ENCODE peak calls at places on chromosome 4, in four cellular contexts. H, I, R and P are unnamed samples.

GRCh38 chr4:36582214-36582613 is 300.8 kb downstream of the DTHD1 start:
- DNase-seq in H (no peak), I (no peak), R (no peak), P (no peak)

GRCh38 chr4:10589308-10589707 is 95.3 kb downstream of the CLNK start:
- DNase-seq in I (no peak), R (no peak), H (no peak), P (no peak)

GRCh38 chr4:128653514-128654420 is 155.7 kb upstream of the JADE1 start:
- DNase-seq in H (no peak), R (no peak), I (no peak), P (no peak)

GRCh38 chr4:177281544-177281943 is 28.1 kb upstream of the NEIL3 start:
- DNase-seq in I (no peak), R (no peak), H (no peak), P (no peak)

GRCh38 chr4:33837043-33837442 is 2407.3 kb downstream of the ARAP2 start:
- DNase-seq in R (no peak), I (no peak), H (no peak), P (no peak)

GRCh38 chr4:73814679-73815078 is 21.8 kb upstream of the CXCL6 start:
- DNase-seq in R (no peak), I (no peak), H (no peak), P (no peak)

GRCh38 chr4:2095236-2096072 is 36.3 kb downstream of the NAT8L start:
- DNase-seq in I (no peak), R (no peak), H (no peak), P (no peak)

GRCh38 chr4:29295280-29295679 is 1424.9 kb upstream of the PCDH7 start:
- DNase-seq in I (no peak), H (no peak), R (no peak), P (no peak)

GRCh38 chr4:142406051-142406549 is 440.0 kb downstream of the INPP4B start:
- DNase-seq in R (no peak), I (no peak), H (no peak), P (peak)

GRCh38 chr4:142815834-142816233 is 30.3 kb downstream of the INPP4B start:
- DNase-seq in I (no peak), H (no peak), R (no peak), P (no peak)

GRCh38 chr4:81217794-81218193 is 2.8 kb upstream of the PRKG2 start:
- DNase-seq in R (no peak), H (no peak), I (no peak), P (no peak)

GRCh38 chr4:2007804-2008670 is 737 bp downstream of the NELFA start:
- DNase-seq in R (no peak), I (peak), H (no peak), P (no peak)

GRCh38 chr4:102627831-102628523 is 126.8 kb downstream of the NFKB1 start:
- DNase-seq in R (no peak), I (peak), H (no peak), P (no peak)

GRCh38 chr4:151604238-151604637 is 156.6 kb downstream of the GATB start:
- DNase-seq in R (no peak), H (no peak), I (no peak), P (no peak)

GRCh38 chr4:3287972-3288570 is 4.8 kb upstream of the RGS12 start:
- DNase-seq in R (peak), I (no peak), H (no peak), P (no peak)

GRCh38 chr4:38621831-38622230 is 42.2 kb upstream of the KLF3 start:
- DNase-seq in R (peak), H (no peak), I (no peak), P (no peak)

GRCh38 chr4:150852237-150852636 is 162.8 kb downstream of the LRBA start:
- DNase-seq in I (no peak), H (no peak), R (no peak), P (no peak)

GRCh38 chr4:47824844-47825243 is 13.0 kb downstream of the CORIN start:
- DNase-seq in H (no peak), I (no peak), R (no peak), P (no peak)

GRCh38 chr4:78171482-78171881 is 114.4 kb downstream of the FRAS1 start:
- DNase-seq in I (peak), H (no peak), R (no peak), P (no peak)

GRCh38 chr4:55399581-55399980 is 3.8 kb downstream of the TMEM165 start:
- DNase-seq in R (no peak), I (no peak), H (no peak), P (no peak)

GRCh38 chr4:6349896-6350295 is 80.2 kb downstream of the WFS1 start:
- DNase-seq in R (no peak), H (no peak), I (no peak), P (no peak)

GRCh38 chr4:105544517-105544916 is 7.9 kb upstream of the ARHGEF38 start:
- DNase-seq in H (no peak), R (no peak), I (no peak), P (no peak)

GRCh38 chr4:131441004-131441688 is 1707.9 kb upstream of the PCDH10 start:
- DNase-seq in I (no peak), R (no peak), H (no peak), P (no peak)

GRCh38 chr4:27974339-27974738 is 1113.7 kb downstream of the STIM2 start:
- DNase-seq in H (no peak), I (no peak), R (no peak), P (no peak)

GRCh38 chr4:54660591-54660990 is 2.8 kb downstream of the KIT start:
- DNase-seq in I (no peak), H (no peak), R (no peak), P (no peak)

GRCh38 chr4:6562931-6563901 is 11.8 kb upstream of the MAN2B2 start:
- DNase-seq in R (peak), I (peak), H (no peak), P (no peak)

GRCh38 chr4:96162631-96163030 is 322.7 kb downstream of the PDHA2 start:
- DNase-seq in R (no peak), H (no peak), I (no peak), P (no peak)

GRCh38 chr4:177275999-177276398 is 33.7 kb upstream of the NEIL3 start:
- DNase-seq in H (no peak), R (no peak), I (no peak), P (no peak)

GRCh38 chr4:150746156-150746555 is 164.2 kb downstream of the MAB21L2 start:
- DNase-seq in R (no peak), I (no peak), H (no peak), P (no peak)

GRCh38 chr4:8230891-8231290 is 31.8 kb downstream of the SH3TC1 start:
- DNase-seq in I (no peak), R (no peak), H (no peak), P (no peak)
- TF ChIP-seq CBX5 in I (no peak), R (no peak), H (no peak), P (no peak)

GRCh38 chr4:138241281-138242075 is 671 bp downstream of the SLC7A11 start:
- DNase-seq in R (no peak), I (peak), H (no peak), P (no peak)
- TF ChIP-seq CBX5 in R (no peak), I (peak), H (peak), P (no peak)

GRCh38 chr4:101184668-101185067 is 162.7 kb downstream of the PPP3CA start:
- DNase-seq in I (no peak), H (no peak), R (no peak), P (no peak)

GRCh38 chr4:101187837-101188236 is 159.5 kb downstream of the PPP3CA start:
- DNase-seq in H (no peak), I (no peak), R (no peak), P (no peak)

GRCh38 chr4:101188906-101189305 is 158.4 kb downstream of the PPP3CA start:
- DNase-seq in H (no peak), R (no peak), I (no peak), P (no peak)

GRCh38 chr4:101183658-101184373 is 163.5 kb downstream of the PPP3CA start:
- DNase-seq in R (no peak), I (no peak), H (no peak), P (no peak)

DNA sequence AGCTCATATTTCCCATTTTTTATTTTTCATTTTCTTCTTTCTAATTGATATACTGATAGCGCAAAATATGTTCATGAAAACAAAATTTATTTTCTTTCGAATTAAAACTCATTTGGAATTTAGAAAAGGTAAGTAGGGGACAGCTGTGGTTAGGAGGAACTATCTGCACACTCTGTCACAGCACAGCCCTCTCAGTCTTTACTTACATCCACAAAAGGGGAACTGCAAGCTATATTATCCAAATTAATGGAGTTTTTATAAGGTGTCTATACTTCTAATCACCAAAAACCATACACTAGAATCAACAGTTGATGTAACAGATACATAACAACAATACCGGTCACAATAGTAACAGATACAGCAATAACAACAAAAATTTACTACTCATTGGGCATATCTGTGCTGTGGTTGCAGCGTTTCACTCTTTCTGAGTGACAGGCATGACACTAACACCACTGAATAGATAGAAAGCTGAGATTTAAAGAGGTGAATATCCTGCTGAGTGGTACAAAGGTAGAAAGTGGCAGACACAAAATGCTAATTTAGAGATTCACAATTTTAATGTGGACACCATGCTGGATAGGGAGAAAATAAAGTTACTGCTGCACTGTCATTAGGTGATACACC is 160.7 kb downstream of the PPP3CA start:
- DNase-seq in I (no peak), R (no peak), H (no peak), P (no peak)
- TF ChIP-seq CBX5 in I (no peak), R (no peak), H (no peak), P (no peak)

GRCh38 chr4:16197842-16198241 is 28.4 kb downstream of the TAPT1 start:
- DNase-seq in R (no peak), H (no peak), I (no peak), P (no peak)

GRCh38 chr4:16198271-16198670 is 28.0 kb downstream of the TAPT1 start:
- DNase-seq in I (no peak), H (no peak), R (no peak), P (no peak)

GRCh38 chr4:16199132-16199531 is 27.1 kb downstream of the TAPT1 start:
- DNase-seq in I (no peak), R (no peak), H (peak), P (no peak)

GRCh38 chr4:16195209-16195608 is 31.1 kb downstream of the TAPT1 start:
- DNase-seq in I (no peak), H (no peak), R (no peak), P (no peak)

DNA sequence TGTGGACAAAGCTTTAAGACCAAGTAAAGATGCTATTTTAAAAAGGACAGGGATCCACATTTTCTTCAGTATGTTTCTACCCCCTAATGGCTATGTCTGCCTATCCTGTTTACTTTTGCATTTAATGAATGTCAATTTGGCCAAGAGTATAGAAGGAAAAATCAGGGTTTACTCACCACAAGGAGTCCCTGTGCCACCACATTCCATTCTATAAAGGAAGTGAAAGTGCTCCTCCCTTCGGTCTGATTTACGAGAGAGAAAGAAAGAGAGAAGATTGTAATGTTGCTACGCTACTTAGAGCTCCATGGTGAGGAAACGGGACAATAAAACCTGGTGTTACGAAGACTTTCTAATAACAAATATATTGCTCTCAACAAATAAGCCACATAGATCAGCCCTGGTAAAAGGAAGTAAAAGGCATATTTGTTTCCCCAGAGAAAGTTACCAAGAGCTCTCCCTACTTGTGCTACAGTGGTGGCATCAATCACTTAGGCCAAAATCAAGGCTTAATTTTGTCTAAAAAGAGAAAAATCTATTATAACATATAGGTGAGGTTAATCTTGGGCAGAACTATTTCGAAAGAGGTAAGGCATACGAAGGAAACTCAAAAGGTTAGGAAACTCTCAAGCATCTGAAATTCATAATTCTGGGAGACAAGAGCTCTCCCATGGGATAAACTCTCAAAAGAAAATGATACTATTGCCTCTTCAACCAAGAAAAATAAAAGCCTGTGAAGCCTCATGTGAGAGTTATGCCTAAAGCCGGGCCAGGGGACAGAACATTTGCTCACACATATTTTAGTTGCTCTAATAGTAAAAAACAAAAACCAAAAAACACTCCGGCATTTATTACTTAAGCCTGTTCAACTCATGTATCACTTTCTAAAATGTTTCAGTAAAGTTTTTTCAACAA is 29.5 kb downstream of the TAPT1 start:
- DNase-seq in R (no peak), H (peak), I (no peak), P (peak)
- TF ChIP-seq CBX5 in R (no peak), H (no peak), I (no peak), P (no peak)

DNA sequence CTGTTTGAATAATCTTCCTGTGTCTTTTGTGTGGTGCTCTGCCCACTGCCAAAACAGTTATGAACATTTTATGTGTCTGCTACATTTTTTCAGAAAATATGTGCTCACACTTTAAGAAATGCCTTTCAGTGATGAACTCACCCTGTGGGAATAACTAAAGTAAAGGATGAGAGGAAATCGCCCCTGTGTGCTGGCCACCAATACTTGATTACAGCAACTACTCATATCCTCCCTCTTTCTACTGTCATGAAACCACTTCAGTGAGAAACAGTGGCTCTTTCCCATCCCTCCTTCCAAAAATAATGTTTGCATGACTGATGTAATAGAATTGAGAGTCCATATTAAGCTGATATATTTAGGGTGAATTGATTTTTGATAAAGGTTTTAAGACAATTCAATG is 900.9 kb downstream of the RAB28 start:
- DNase-seq in I (no peak), H (no peak), R (no peak), P (no peak)
- TF ChIP-seq CBX5 in I (no peak), H (no peak), R (no peak), P (no peak)